ENCODE peak calls at places on chromosomes 7 and 10, in nine cellular contexts. U is NCI-H2081; R is NCI-H1105; T is effector memory CD4-positive, alpha-beta T cell; Y is HS-5; G is fibroblast of the aortic adventitia; F is dorsolateral prefrontal cortex; N is PC-9; Q is lower leg skin. W is an unnamed sample.

GRCh38 chr7:44912775-44913347 is 27.5 kb upstream of the PURB start:
- DNase-seq in Q (no peak), F (no peak), G (no peak), Y (no peak), U (no peak), N (peak), T (no peak), R (no peak), W (no peak)

GRCh38 chr10:119526606-119527592 is 15.6 kb downstream of the RGS10 start:
- DNase-seq in G (no peak), R (no peak), Y (no peak), Q (no peak), F (no peak), U (no peak), N (no peak), T (no peak), W (no peak)

GRCh38 chr7:111803015-111803758 is 240.9 kb upstream of the IMMP2L start:
- DNase-seq in T (no peak), F (no peak), G (peak), Q (no peak), N (no peak), Y (no peak), U (no peak), R (no peak), W (peak)

GRCh38 chr10:9253121-9253520 is 1198.6 kb downstream of the GATA3 start:
- DNase-seq in G (peak), F (no peak), R (no peak), Y (peak), T (no peak), N (no peak), Q (no peak), U (no peak), W (peak)

GRCh38 chr10:64486149-64486548 is 964.9 kb downstream of the REEP3 start:
- DNase-seq in F (no peak), R (no peak), Y (peak), U (no peak), Q (no peak), G (peak), N (no peak), T (no peak), W (peak)

GRCh38 chr10:24824536-24824935 is 100.8 kb upstream of the ARHGAP21 start:
- DNase-seq in G (peak), T (no peak), Y (no peak), F (no peak), Q (no peak), U (no peak), N (no peak), R (no peak), W (no peak)

GRCh38 chr10:131571845-131572244 is 260.3 kb upstream of the TCERG1L start:
- DNase-seq in G (no peak), T (no peak), N (no peak), R (no peak), U (no peak), F (no peak), Y (no peak), Q (no peak), W (no peak)

GRCh38 chr7:64515330-64515729 is 47.5 kb downstream of the ZNF680 start:
- DNase-seq in Q (no peak), R (no peak), N (no peak), U (no peak), F (no peak), T (no peak), Y (no peak), G (no peak), W (peak)

GRCh38 chr7:29881724-29882123 is 75.4 kb downstream of the WIPF3 start:
- DNase-seq in N (no peak), F (no peak), R (no peak), T (no peak), U (no peak), G (no peak), Q (no peak), Y (no peak), W (no peak)

GRCh38 chr7:5827755-5828154 is 46.3 kb upstream of the RNF216 start:
- DNase-seq in Q (no peak), F (no peak), Y (no peak), N (peak), U (peak), G (peak), T (peak), R (peak), W (peak)

GRCh38 chr7:35315517-35315916 is 61.6 kb upstream of the TBX20 start:
- DNase-seq in U (no peak), G (no peak), N (no peak), F (no peak), T (no peak), R (no peak), Q (no peak), Y (no peak), W (no peak)

GRCh38 chr7:5420841-5421625 is 2.6 kb downstream of the TNRC18 start:
- DNase-seq in U (no peak), G (no peak), R (no peak), Q (no peak), T (no peak), F (no peak), Y (no peak), N (peak), W (no peak)

GRCh38 chr7:36670585-36671431 is 53.5 kb downstream of the AOAH start:
- DNase-seq in F (no peak), T (peak), U (peak), Q (no peak), Y (no peak), R (peak), G (peak), N (peak), W (peak)

GRCh38 chr7:105496501-105496900 is 25.6 kb downstream of the PUS7 start:
- DNase-seq in N (no peak), R (no peak), U (no peak), T (no peak), G (peak), Y (no peak), Q (no peak), F (no peak), W (peak)